ENCODE peak calls at places on chromosome 14, in nine cellular contexts. One of them, this sample, is unnamed.

GRCh38 chr14:104799657-104800599 is 973 bp upstream of the ZBTB42 start:
- DNase-seq in hepatocyte: peak
- DNase-seq in left ventricle myocardium inferior: peak
- DNase-seq in CD8-positive, alpha-beta T cell: peak
- DNase-seq in gastrocnemius medialis: peak
- DNase-seq in IMR-90: peak
- DNase-seq in left lung: peak
- DNase-seq in MM.1S: peak
- DNase-seq in ovary: peak
- DNase-seq in this sample: peak

GRCh38 chr14:61247935-61248334 is 33.2 kb downstream of the TMEM30B start:
- DNase-seq in hepatocyte: no peak
- DNase-seq in left ventricle myocardium inferior: no peak
- DNase-seq in CD8-positive, alpha-beta T cell: no peak
- DNase-seq in gastrocnemius medialis: no peak
- DNase-seq in IMR-90: peak
- DNase-seq in left lung: no peak
- DNase-seq in MM.1S: no peak
- DNase-seq in ovary: no peak
- DNase-seq in this sample: no peak

GRCh38 chr14:104150201-104151027 is 12.0 kb downstream of the KIF26A start:
- DNase-seq in hepatocyte: peak
- DNase-seq in left ventricle myocardium inferior: no peak
- DNase-seq in CD8-positive, alpha-beta T cell: no peak
- DNase-seq in gastrocnemius medialis: no peak
- DNase-seq in IMR-90: no peak
- DNase-seq in left lung: peak
- DNase-seq in MM.1S: no peak
- DNase-seq in ovary: peak
- DNase-seq in this sample: no peak

GRCh38 chr14:55348766-55349453 is 62.7 kb downstream of the ATG14 start:
- DNase-seq in hepatocyte: no peak
- DNase-seq in left ventricle myocardium inferior: no peak
- DNase-seq in CD8-positive, alpha-beta T cell: no peak
- DNase-seq in gastrocnemius medialis: no peak
- DNase-seq in IMR-90: no peak
- DNase-seq in left lung: no peak
- DNase-seq in MM.1S: no peak
- DNase-seq in ovary: no peak
- DNase-seq in this sample: no peak

GRCh38 chr14:31559939-31560338 is 1.3 kb upstream of the NUBPL start:
- DNase-seq in hepatocyte: no peak
- DNase-seq in left ventricle myocardium inferior: no peak
- DNase-seq in CD8-positive, alpha-beta T cell: no peak
- DNase-seq in gastrocnemius medialis: no peak
- DNase-seq in IMR-90: no peak
- DNase-seq in left lung: peak
- DNase-seq in MM.1S: no peak
- DNase-seq in ovary: peak
- DNase-seq in this sample: no peak

GRCh38 chr14:31110872-31111271 is 84.7 kb upstream of the STRN3 start:
- DNase-seq in hepatocyte: no peak
- DNase-seq in left ventricle myocardium inferior: no peak
- DNase-seq in CD8-positive, alpha-beta T cell: no peak
- DNase-seq in gastrocnemius medialis: no peak
- DNase-seq in IMR-90: no peak
- DNase-seq in left lung: no peak
- DNase-seq in MM.1S: no peak
- DNase-seq in ovary: no peak
- DNase-seq in this sample: no peak

GRCh38 chr14:95041477-95042020 is 115.8 kb downstream of the DICER1 start:
- DNase-seq in hepatocyte: no peak
- DNase-seq in left ventricle myocardium inferior: no peak
- DNase-seq in CD8-positive, alpha-beta T cell: no peak
- DNase-seq in gastrocnemius medialis: no peak
- DNase-seq in IMR-90: no peak
- DNase-seq in left lung: no peak
- DNase-seq in MM.1S: no peak
- DNase-seq in ovary: no peak
- DNase-seq in this sample: no peak

GRCh38 chr14:43481864-43482263 is 1025.2 kb downstream of the FSCB start:
- DNase-seq in hepatocyte: no peak
- DNase-seq in left ventricle myocardium inferior: no peak
- DNase-seq in CD8-positive, alpha-beta T cell: no peak
- DNase-seq in gastrocnemius medialis: no peak
- DNase-seq in IMR-90: no peak
- DNase-seq in left lung: no peak
- DNase-seq in MM.1S: no peak
- DNase-seq in ovary: no peak
- DNase-seq in this sample: no peak

GRCh38 chr14:81434230-81434629 is 34.1 kb upstream of the STON2 start:
- DNase-seq in hepatocyte: no peak
- DNase-seq in left ventricle myocardium inferior: no peak
- DNase-seq in CD8-positive, alpha-beta T cell: no peak
- DNase-seq in gastrocnemius medialis: no peak
- DNase-seq in IMR-90: no peak
- DNase-seq in left lung: no peak
- DNase-seq in MM.1S: no peak
- DNase-seq in ovary: no peak
- DNase-seq in this sample: no peak

GRCh38 chr14:72774894-72775620 is 118.8 kb downstream of the DPF3 start:
- DNase-seq in hepatocyte: no peak
- DNase-seq in left ventricle myocardium inferior: no peak
- DNase-seq in CD8-positive, alpha-beta T cell: no peak
- DNase-seq in gastrocnemius medialis: no peak
- DNase-seq in IMR-90: no peak
- DNase-seq in left lung: no peak
- DNase-seq in MM.1S: no peak
- DNase-seq in ovary: no peak
- DNase-seq in this sample: no peak

GRCh38 chr14:69789118-69789640 is 7.9 kb downstream of the SLC10A1 start:
- DNase-seq in hepatocyte: no peak
- DNase-seq in left ventricle myocardium inferior: no peak
- DNase-seq in CD8-positive, alpha-beta T cell: no peak
- DNase-seq in gastrocnemius medialis: no peak
- DNase-seq in IMR-90: no peak
- DNase-seq in left lung: no peak
- DNase-seq in MM.1S: no peak
- DNase-seq in ovary: no peak
- DNase-seq in this sample: peak

GRCh38 chr14:94317259-94317658 is 5.9 kb downstream of the SERPINA6 start:
- DNase-seq in hepatocyte: peak
- DNase-seq in left ventricle myocardium inferior: peak
- DNase-seq in CD8-positive, alpha-beta T cell: no peak
- DNase-seq in gastrocnemius medialis: peak
- DNase-seq in IMR-90: no peak
- DNase-seq in left lung: no peak
- DNase-seq in MM.1S: no peak
- DNase-seq in ovary: no peak
- DNase-seq in this sample: no peak

GRCh38 chr14:24145700-24146621 is at the start of gene PSME2:
- DNase-seq in hepatocyte: no peak
- DNase-seq in left ventricle myocardium inferior: no peak
- DNase-seq in CD8-positive, alpha-beta T cell: no peak
- DNase-seq in gastrocnemius medialis: no peak
- DNase-seq in IMR-90: peak
- DNase-seq in left lung: no peak
- DNase-seq in MM.1S: no peak
- DNase-seq in ovary: no peak
- DNase-seq in this sample: no peak

GRCh38 chr14:93005838-93006237 is 82.9 kb downstream of the CHGA start:
- DNase-seq in hepatocyte: no peak
- DNase-seq in left ventricle myocardium inferior: no peak
- DNase-seq in CD8-positive, alpha-beta T cell: no peak
- DNase-seq in gastrocnemius medialis: no peak
- DNase-seq in IMR-90: no peak
- DNase-seq in left lung: peak
- DNase-seq in MM.1S: no peak
- DNase-seq in ovary: no peak
- DNase-seq in this sample: no peak

GRCh38 chr14:55399183-55399582 is 12.4 kb downstream of the ATG14 start:
- DNase-seq in hepatocyte: no peak
- DNase-seq in left ventricle myocardium inferior: no peak
- DNase-seq in CD8-positive, alpha-beta T cell: no peak
- DNase-seq in gastrocnemius medialis: no peak
- DNase-seq in IMR-90: no peak
- DNase-seq in left lung: no peak
- DNase-seq in MM.1S: no peak
- DNase-seq in ovary: no peak
- DNase-seq in this sample: no peak

GRCh38 chr14:100286484-100287191 is 19.6 kb downstream of the SLC25A29 start:
- DNase-seq in hepatocyte: no peak
- DNase-seq in left ventricle myocardium inferior: no peak
- DNase-seq in CD8-positive, alpha-beta T cell: no peak
- DNase-seq in gastrocnemius medialis: no peak
- DNase-seq in IMR-90: no peak
- DNase-seq in left lung: no peak
- DNase-seq in MM.1S: no peak
- DNase-seq in ovary: no peak
- DNase-seq in this sample: no peak

GRCh38 chr14:77037886-77038511 is 9.5 kb upstream of the IRF2BPL start:
- DNase-seq in hepatocyte: no peak
- DNase-seq in left ventricle myocardium inferior: no peak
- DNase-seq in CD8-positive, alpha-beta T cell: peak
- DNase-seq in gastrocnemius medialis: no peak
- DNase-seq in IMR-90: no peak
- DNase-seq in left lung: peak
- DNase-seq in MM.1S: no peak
- DNase-seq in ovary: peak
- DNase-seq in this sample: no peak
- H3K27ac ChIP-seq in hepatocyte: peak
- H3K27ac ChIP-seq in left ventricle myocardium inferior: peak
- H3K27ac ChIP-seq in CD8-positive, alpha-beta T cell: no peak
- H3K27ac ChIP-seq in gastrocnemius medialis: peak
- H3K27ac ChIP-seq in IMR-90: peak
- H3K27ac ChIP-seq in left lung: peak
- H3K27ac ChIP-seq in MM.1S: no peak
- H3K27ac ChIP-seq in ovary: peak
- H3K27ac ChIP-seq in this sample: peak

DNA sequence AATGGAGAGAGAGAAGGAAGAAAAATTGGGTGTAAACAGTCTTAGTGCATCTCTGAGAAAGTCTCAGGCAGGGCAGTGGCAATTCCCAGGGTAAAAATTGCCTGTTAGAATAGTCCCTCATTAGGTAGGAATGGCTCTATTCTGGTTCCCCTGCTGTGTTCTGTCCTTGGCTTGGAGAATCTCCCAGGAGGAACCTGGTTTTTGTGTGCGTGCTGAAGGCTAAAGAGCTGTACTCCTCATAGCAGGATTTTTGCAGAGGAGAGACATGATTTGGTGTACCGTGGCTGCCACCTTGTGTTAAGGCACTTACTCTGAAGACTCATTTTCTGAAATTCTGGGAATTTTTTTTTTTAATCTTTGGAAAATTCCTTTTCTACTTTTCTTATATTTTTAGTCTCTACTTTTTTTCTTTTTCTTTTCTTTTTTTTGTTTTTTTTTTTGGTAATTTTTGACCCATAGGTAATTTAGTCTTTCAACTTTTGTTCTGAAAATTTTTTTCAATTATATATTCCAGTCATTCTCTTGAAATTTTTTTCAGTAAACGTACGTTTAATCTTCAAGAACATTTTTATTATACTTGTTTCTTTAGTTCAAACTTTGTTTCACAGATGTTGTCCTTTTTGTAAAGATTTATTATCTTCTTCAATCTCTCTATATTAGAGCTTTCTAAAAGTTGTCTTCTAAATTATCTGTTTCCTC is 63.8 kb downstream of the FBXO33 start:
- DNase-seq in hepatocyte: peak
- DNase-seq in left ventricle myocardium inferior: no peak
- DNase-seq in CD8-positive, alpha-beta T cell: no peak
- DNase-seq in gastrocnemius medialis: peak
- DNase-seq in IMR-90: peak
- DNase-seq in left lung: no peak
- DNase-seq in MM.1S: no peak
- DNase-seq in ovary: peak
- DNase-seq in this sample: peak
- TF ChIP-seq CTCF in hepatocyte: peak
- TF ChIP-seq CTCF in left ventricle myocardium inferior: peak
- TF ChIP-seq CTCF in CD8-positive, alpha-beta T cell: peak
- TF ChIP-seq CTCF in gastrocnemius medialis: no peak
- TF ChIP-seq CTCF in IMR-90: peak
- TF ChIP-seq CTCF in left lung: no peak
- TF ChIP-seq CTCF in MM.1S: no peak
- TF ChIP-seq CTCF in ovary: no peak
- TF ChIP-seq CTCF in this sample: peak

DNA sequence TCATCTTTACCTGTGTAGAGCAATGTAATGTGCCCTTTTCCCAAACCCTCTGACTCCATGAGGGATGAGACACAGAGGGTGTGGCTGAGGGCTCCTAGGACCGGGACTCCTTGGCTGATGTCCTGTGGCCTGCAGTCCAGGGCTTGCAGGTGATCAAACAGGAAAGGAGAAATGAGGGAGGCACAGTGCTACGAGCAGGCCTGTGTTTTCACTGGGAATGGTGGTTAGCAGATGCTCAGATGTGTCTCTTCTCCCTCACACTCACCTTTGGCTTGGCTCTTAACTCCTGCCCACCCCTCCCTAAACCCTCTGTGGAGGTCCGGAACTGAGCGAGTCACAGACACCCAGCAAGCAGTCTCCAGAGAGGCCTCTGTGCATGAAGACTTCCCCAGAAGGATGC is 254.4 kb downstream of the DAD1 start:
- DNase-seq in hepatocyte: no peak
- DNase-seq in left ventricle myocardium inferior: no peak
- DNase-seq in CD8-positive, alpha-beta T cell: no peak
- DNase-seq in gastrocnemius medialis: no peak
- DNase-seq in IMR-90: no peak
- DNase-seq in left lung: no peak
- DNase-seq in MM.1S: no peak
- DNase-seq in ovary: no peak
- DNase-seq in this sample: no peak
- H3K27ac ChIP-seq in hepatocyte: peak
- H3K27ac ChIP-seq in left ventricle myocardium inferior: no peak
- H3K27ac ChIP-seq in CD8-positive, alpha-beta T cell: no peak
- H3K27ac ChIP-seq in gastrocnemius medialis: no peak
- H3K27ac ChIP-seq in IMR-90: no peak
- H3K27ac ChIP-seq in left lung: no peak
- H3K27ac ChIP-seq in MM.1S: no peak
- H3K27ac ChIP-seq in ovary: no peak
- H3K27ac ChIP-seq in this sample: no peak

GRCh38 chr14:40072175-40072574 is 639.9 kb upstream of the FBXO33 start:
- DNase-seq in hepatocyte: no peak
- DNase-seq in left ventricle myocardium inferior: no peak
- DNase-seq in CD8-positive, alpha-beta T cell: no peak
- DNase-seq in gastrocnemius medialis: no peak
- DNase-seq in IMR-90: no peak
- DNase-seq in left lung: no peak
- DNase-seq in MM.1S: no peak
- DNase-seq in ovary: no peak
- DNase-seq in this sample: no peak

DNA sequence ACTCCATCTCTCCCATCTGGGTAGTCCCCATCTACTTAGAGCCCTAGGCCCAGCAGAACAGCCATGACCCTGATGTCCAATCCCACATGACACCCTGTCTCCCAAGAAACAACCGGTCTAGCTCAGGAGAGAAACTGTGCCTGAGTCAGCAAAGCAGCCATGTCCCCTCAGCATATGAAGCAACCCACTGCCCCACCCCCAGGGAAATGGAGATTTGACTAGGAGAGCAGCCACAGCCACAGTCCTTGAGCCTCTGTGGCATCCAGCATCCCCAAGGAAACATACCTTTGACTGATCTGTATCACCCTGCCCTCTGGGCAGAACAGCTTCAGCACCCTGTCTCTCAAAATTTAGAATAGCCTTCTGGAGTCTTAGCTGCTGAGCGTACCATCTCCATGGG is 641.9 kb upstream of the FBXO33 start:
- DNase-seq in hepatocyte: no peak
- DNase-seq in left ventricle myocardium inferior: no peak
- DNase-seq in CD8-positive, alpha-beta T cell: no peak
- DNase-seq in gastrocnemius medialis: peak
- DNase-seq in IMR-90: no peak
- DNase-seq in left lung: no peak
- DNase-seq in MM.1S: no peak
- DNase-seq in ovary: no peak
- DNase-seq in this sample: no peak
- TF ChIP-seq CTCF in hepatocyte: no peak
- TF ChIP-seq CTCF in left ventricle myocardium inferior: no peak
- TF ChIP-seq CTCF in CD8-positive, alpha-beta T cell: no peak
- TF ChIP-seq CTCF in gastrocnemius medialis: no peak
- TF ChIP-seq CTCF in IMR-90: no peak
- TF ChIP-seq CTCF in left lung: no peak
- TF ChIP-seq CTCF in MM.1S: no peak
- TF ChIP-seq CTCF in ovary: no peak
- TF ChIP-seq CTCF in this sample: no peak

This sample was measured in RWPE1.